ENCODE peak calls at places on chromosomes 3 and 15, in five cellular contexts. I is fibroblast of pulmonary artery, V is epithelial cell of esophagus, S is kidney, A is H1. J is an unnamed sample.

GRCh38 chr3:72767927-72768880 is 80.0 kb downstream of the SHQ1 start:
- DNase-seq in I (no peak), V (no peak), S (no peak), A (no peak), J (no peak)

GRCh38 chr3:37925157-37925556 is 63.5 kb downstream of the CTDSPL start:
- DNase-seq in I (no peak), V (no peak), S (no peak), A (no peak), J (no peak)

GRCh38 chr3:148136816-148137215 is 560.9 kb upstream of the AGTR1 start:
- DNase-seq in I (no peak), V (no peak), S (no peak), A (no peak), J (no peak)

GRCh38 chr15:61483599-61483998 is 254.5 kb upstream of the RORA start:
- DNase-seq in I (no peak), V (no peak), S (no peak), A (no peak), J (no peak)

GRCh38 chr15:89104172-89104564 is 15.9 kb downstream of the ABHD2 start:
- DNase-seq in I (peak; percentile 67), V (no peak), S (no peak), A (no peak), J (peak; percentile 43)

GRCh38 chr15:66883322-66883911 is 181.4 kb downstream of the SMAD6 start:
- DNase-seq in I (peak; percentile 100), V (peak; percentile 99), S (peak; percentile 95), A (peak; percentile 89), J (peak; percentile 100)

GRCh38 chr3:122403489-122403888 is 12.4 kb downstream of the WDR5B start:
- DNase-seq in I (peak; percentile 24), V (peak; percentile 67), S (no peak), A (no peak), J (no peak)

GRCh38 chr3:30768703-30769550 is 125.5 kb downstream of the GADL1 start:
- DNase-seq in I (peak; percentile 77), V (peak; percentile 71), S (peak; percentile 78), A (no peak), J (peak; percentile 54)

GRCh38 chr15:83947156-83947555 is 288.4 kb upstream of the GOLGA6L4 start:
- DNase-seq in I (no peak), V (no peak), S (no peak), A (no peak), J (no peak)

GRCh38 chr3:129992781-129993180 is 18.3 kb downstream of the TRH start:
- DNase-seq in I (peak; percentile 7), V (peak; percentile 13), S (no peak), A (no peak), J (no peak)

GRCh38 chr3:184320099-184320445 is 5.7 kb downstream of the EIF4G1 start:
- DNase-seq in I (peak; percentile 96), V (peak; percentile 94), S (peak; percentile 99), A (no peak), J (peak; percentile 97)

GRCh38 chr3:59425371-59425770 is 375.5 kb upstream of the CFAP20DC start:
- DNase-seq in I (peak; percentile 64), V (peak; percentile 90), S (no peak), A (no peak), J (peak; percentile 86)

GRCh38 chr3:113255100-113255853 is 43.9 kb downstream of the BOC start:
- DNase-seq in I (no peak), V (no peak), S (no peak), A (no peak), J (no peak)

GRCh38 chr15:24318981-24319380 is 356.6 kb upstream of the NPAP1 start:
- DNase-seq in I (no peak), V (peak; percentile 43), S (no peak), A (no peak), J (no peak)

GRCh38 chr3:38117163-38117716 is 19.7 kb downstream of the ACAA1 start:
- DNase-seq in I (no peak), V (peak; percentile 34), S (peak; percentile 77), A (no peak), J (no peak)

GRCh38 chr15:23690450-23690852 is 3.3 kb upstream of the NDN start:
- DNase-seq in I (peak; percentile 93), V (no peak), S (no peak), A (no peak), J (peak; percentile 66)

GRCh38 chr3:185986201-185986600 is 48.4 kb upstream of the TRA2B start:
- DNase-seq in I (no peak), V (no peak), S (no peak), A (no peak), J (peak; percentile 57)

GRCh38 chr3:10116928-10117327 is 1.5 kb downstream of the BRK1 start:
- DNase-seq in I (no peak), V (no peak), S (no peak), A (no peak), J (no peak)

GRCh38 chr3:147713234-147714133 is 304.3 kb downstream of the ZIC1 start:
- DNase-seq in I (no peak), V (no peak), S (no peak), A (no peak), J (no peak)

GRCh38 chr3:53776494-53777101 is 69.6 kb downstream of the CHDH start:
- DNase-seq in I (no peak), V (peak; percentile 41), S (no peak), A (no peak), J (peak; percentile 96)

GRCh38 chr3:133426721-133427120 is 26.9 kb downstream of the BFSP2 start:
- DNase-seq in I (peak; percentile 63), V (peak; percentile 66), S (no peak), A (no peak), J (peak; percentile 58)

GRCh38 chr15:33292718-33293307 is 18.0 kb upstream of the RYR3 start:
- DNase-seq in I (peak; percentile 69), V (peak; percentile 75), S (no peak), A (no peak), J (peak; percentile 50)

GRCh38 chr3:46705022-46705530 is 3.9 kb downstream of the TMIE start:
- DNase-seq in I (peak; percentile 71), V (peak; percentile 72), S (peak; percentile 85), A (no peak), J (peak; percentile 63)

GRCh38 chr15:73120269-73120668 is 68.0 kb downstream of the NEO1 start:
- DNase-seq in I (no peak), V (no peak), S (no peak), A (no peak), J (no peak)

GRCh38 chr3:15629860-15630597 is 28.5 kb downstream of the BTD start:
- DNase-seq in I (peak; percentile 93), V (peak; percentile 84), S (no peak), A (no peak), J (peak; percentile 84)

GRCh38 chr15:91548588-91548987 is 304.9 kb upstream of the SLCO3A1 start:
- DNase-seq in I (peak; percentile 5), V (no peak), S (no peak), A (no peak), J (peak; percentile 48)

GRCh38 chr3:51948016-51948580 is 5.9 kb downstream of the PARP3 start:
- DNase-seq in I (no peak), V (no peak), S (peak; percentile 39), A (no peak), J (no peak)

GRCh38 chr3:177448987-177449975 is 252.0 kb upstream of the TBL1XR1 start:
- DNase-seq in I (no peak), V (peak; percentile 100), S (peak; percentile 54), A (no peak), J (no peak)

GRCh38 chr3:136893848-136894443 is 31.9 kb downstream of the NCK1 start:
- DNase-seq in I (peak; percentile 81), V (peak; percentile 94), S (no peak), A (no peak), J (peak; percentile 80)

GRCh38 chr3:149942409-149942808 is 28.3 kb downstream of the PFN2 start:
- DNase-seq in I (no peak), V (no peak), S (no peak), A (no peak), J (no peak)

GRCh38 chr15:59702351-59702750 is 13.2 kb upstream of the BNIP2 start:
- DNase-seq in I (no peak), V (no peak), S (no peak), A (no peak), J (no peak)

GRCh38 chr15:93483923-93484322 is 394.9 kb upstream of the RGMA start:
- DNase-seq in I (no peak), V (no peak), S (no peak), A (no peak), J (no peak)

GRCh38 chr3:191775451-191776233 is 314.7 kb downstream of the PYDC2 start:
- DNase-seq in I (no peak), V (peak; percentile 92), S (no peak), A (no peak), J (peak; percentile 44)

GRCh38 chr3:131739211-131739610 is 236.4 kb upstream of the MRPL3 start:
- DNase-seq in I (no peak), V (no peak), S (no peak), A (no peak), J (no peak)

GRCh38 chr3:70970136-70970535 is 613.4 kb downstream of the FOXP1 start:
- DNase-seq in I (no peak), V (no peak), S (no peak), A (no peak), J (no peak)

GRCh38 chr3:155065537-155065936 is 14.6 kb upstream of the MME start:
- DNase-seq in I (peak; percentile 79), V (peak; percentile 97), S (no peak), A (no peak), J (peak; percentile 84)

GRCh38 chr15:58243083-58243482 is 104.9 kb downstream of the AQP9 start:
- DNase-seq in I (no peak), V (no peak), S (no peak), A (no peak), J (no peak)

GRCh38 chr3:23806322-23807160 is 786 bp downstream of the UBE2E1 start:
- DNase-seq in I (peak; percentile 11), V (no peak), S (peak; percentile 79), A (no peak), J (no peak)

GRCh38 chr3:150736316-150736719 is 26.7 kb downstream of the SIAH2 start:
- DNase-seq in I (no peak), V (peak; percentile 74), S (no peak), A (peak; percentile 47), J (no peak)

GRCh38 chr3:114846779-114847178 is 300.3 kb downstream of the ZBTB20 start:
- DNase-seq in I (no peak), V (no peak), S (no peak), A (no peak), J (peak; percentile 15)

GRCh38 chr15:48149858-48150257 is 28.2 kb downstream of the MYEF2 start:
- DNase-seq in I (peak; percentile 81), V (peak; percentile 79), S (no peak), A (no peak), J (peak; percentile 56)
- H3K4me3 ChIP-seq in I (no peak overlapping the region), V (no peak overlapping the region), S (no peak overlapping the region), A (no peak overlapping the region), J (no peak overlapping the region)

GRCh38 chr15:55827204-55827603 is 84.3 kb upstream of the PRTG start:
- DNase-seq in I (no peak), V (no peak), S (no peak), A (no peak), J (no peak)
- TF ChIP-seq CTCF in I (no peak), V (no peak), S (no peak), A (no peak), J (no peak)

GRCh38 chr3:62373714-62374333 is 474 bp upstream of the FEZF2 start:
- DNase-seq in I (no peak), V (no peak), S (no peak), A (no peak), J (no peak)
- H3K4me3 ChIP-seq in I (no peak overlapping the region), V (no peak overlapping the region), S (peak overlapping the region; percentile 45), A (no peak overlapping the region), J (peak overlapping the region; percentile 43)

GRCh38 chr3:8450618-8451017 is 51.0 kb upstream of the LMCD1 start:
- DNase-seq in I (peak; percentile 16), V (no peak), S (no peak), A (no peak), J (peak; percentile 75)
- TF ChIP-seq CTCF in I (no peak), V (no peak), S (no peak), A (no peak), J (no peak)

GRCh38 chr3:101828289-101828688 is 21.0 kb upstream of the NFKBIZ start:
- DNase-seq in I (no peak), V (no peak), S (no peak), A (no peak), J (no peak)
- H3K4me3 ChIP-seq in I (peak overlapping the region; percentile 62), V (peak overlapping the region; percentile 74), S (peak overlapping the region; percentile 78), A (peak overlapping the region; percentile 13), J (peak overlapping the region; percentile 70)

J was measured in AG10803.